ENCODE peak calls at places on chromosomes 13 and 19, in ten cellular contexts. T is colonic mucosa; U is fibroblast of gingiva; R is stimulated activated CD4-positive, alpha-beta T cell treated with anti-CD3 and anti-CD28 coated beads, Interleukin-2, amount 100 ng/mL, for 48 hours; D is iPS-NIHi11; Z is activated naive CD4-positive, alpha-beta T cell; L is stimulated activated CD8-positive, alpha-beta memory T cell treated with anti-CD3 and anti-CD28 coated beads, Interleukin-2, amount 100 ng/mL, for 1 hour; J is activated T-cell treated with anti-CD3 and anti-CD28 coated beads, Interleukin-2, amount 50 U/mL, for 1 hour; Y is heart right ventricle; W is brain microvascular endothelial cell. V is an unnamed sample.

GRCh38 chr19:17997969-17998826 is 9.8 kb upstream of the ARRDC2 start:
- DNase-seq in T (no peak), U (no peak), R (no peak), D (peak; percentile 66), Z (no peak), L (no peak), J (no peak), Y (no peak), W (no peak), V (no peak)

GRCh38 chr19:13024126-13024957 is 29.1 kb downstream of the NFIX start:
- DNase-seq in T (no peak), U (no peak), R (no peak), D (no peak), Z (no peak), L (no peak), J (no peak), Y (no peak), W (no peak), V (no peak)

GRCh38 chr19:19096641-19097627 is 33.1 kb downstream of the SLC25A42 start:
- DNase-seq in T (peak; percentile 50), U (no peak), R (no peak), D (no peak), Z (no peak), L (no peak), J (no peak), Y (no peak), W (no peak), V (no peak)

GRCh38 chr13:34076943-34077703 is 259.2 kb downstream of the RFC3 start:
- DNase-seq in T (no peak), U (peak; percentile 88), R (no peak), D (peak; percentile 30), Z (no peak), L (no peak), J (no peak), Y (no peak), W (peak; percentile 41), V (no peak)

GRCh38 chr19:50252111-50252886 is 48.9 kb downstream of the MYH14 start:
- DNase-seq in T (peak; percentile 35), U (no peak), R (peak; percentile 41), D (peak; percentile 52), Z (no peak), L (no peak), J (peak; percentile 36), Y (no peak), W (peak; percentile 16), V (no peak)

GRCh38 chr19:40612831-40613668 is 11.9 kb downstream of the LTBP4 start:
- DNase-seq in T (peak; percentile 81), U (no peak), R (peak; percentile 82), D (peak; percentile 82), Z (peak; percentile 68), L (peak; percentile 60), J (peak; percentile 77), Y (peak; percentile 74), W (peak; percentile 57), V (peak; percentile 74)

GRCh38 chr13:98267080-98267912 is 90.2 kb upstream of the RNF113B start:
- DNase-seq in T (peak; percentile 82), U (peak; percentile 8), R (no peak), D (no peak), Z (no peak), L (no peak), J (no peak), Y (no peak), W (peak; percentile 69), V (no peak)

GRCh38 chr13:21673592-21674270 is 2.9 kb downstream of the FGF9 start:
- DNase-seq in T (peak; percentile 56), U (no peak), R (no peak), D (peak; percentile 84), Z (peak; percentile 5), L (no peak), J (peak; percentile 62), Y (peak; percentile 40), W (no peak), V (no peak)

GRCh38 chr13:45779901-45780300 is 71.7 kb downstream of the SIAH3 start:
- DNase-seq in T (no peak), U (no peak), R (no peak), D (no peak), Z (no peak), L (no peak), J (no peak), Y (no peak), W (no peak), V (no peak)

GRCh38 chr13:99123101-99124045 is 77.3 kb upstream of the UBAC2 start:
- DNase-seq in T (no peak), U (no peak), R (no peak), D (no peak), Z (no peak), L (no peak), J (no peak), Y (no peak), W (peak; percentile 38), V (no peak)

GRCh38 chr19:1004803-1005664 is 4.8 kb downstream of the GRIN3B start:
- DNase-seq in T (no peak), U (no peak), R (no peak), D (peak; percentile 29), Z (no peak), L (no peak), J (no peak), Y (no peak), W (no peak), V (no peak)

GRCh38 chr19:51181913-51182419 is 39.9 kb downstream of the SIGLEC7 start:
- DNase-seq in T (no peak), U (no peak), R (no peak), D (peak; percentile 85), Z (no peak), L (no peak), J (no peak), Y (no peak), W (no peak), V (no peak)

GRCh38 chr13:44471686-44472085 is 98.1 kb downstream of the SERP2 start:
- DNase-seq in T (no peak), U (no peak), R (no peak), D (no peak), Z (no peak), L (no peak), J (no peak), Y (no peak), W (peak; percentile 52), V (no peak)

GRCh38 chr13:28540612-28541011 is 45.7 kb upstream of the FLT1 start:
- DNase-seq in T (no peak), U (no peak), R (no peak), D (no peak), Z (no peak), L (no peak), J (no peak), Y (no peak), W (peak; percentile 6), V (no peak)

GRCh38 chr19:50449236-50449899 is 16.7 kb downstream of the MYBPC2 start:
- DNase-seq in T (no peak), U (no peak), R (no peak), D (no peak), Z (no peak), L (no peak), J (no peak), Y (no peak), W (no peak), V (no peak)

GRCh38 chr13:30151398-30151797 is 156.0 kb downstream of the KATNAL1 start:
- DNase-seq in T (no peak), U (no peak), R (no peak), D (no peak), Z (no peak), L (no peak), J (no peak), Y (no peak), W (no peak), V (no peak)

GRCh38 chr13:108895220-108895704 is 265.9 kb downstream of the MYO16 start:
- DNase-seq in T (no peak), U (peak; percentile 17), R (no peak), D (no peak), Z (no peak), L (no peak), J (no peak), Y (no peak), W (peak; percentile 41), V (no peak)

GRCh38 chr19:1566392-1567115 is 1.6 kb downstream of the MEX3D start:
- DNase-seq in T (peak; percentile 62), U (peak; percentile 81), R (no peak), D (peak; percentile 96), Z (no peak), L (no peak), J (no peak), Y (peak; percentile 54), W (peak; percentile 76), V (peak; percentile 68)

GRCh38 chr19:33032218-33032781 is 32.4 kb downstream of the RHPN2 start:
- DNase-seq in T (peak; percentile 75), U (no peak), R (no peak), D (peak; percentile 43), Z (no peak), L (no peak), J (no peak), Y (no peak), W (no peak), V (no peak)

GRCh38 chr19:32336259-32337111 is 8.9 kb upstream of the ZNF507 start:
- DNase-seq in T (no peak), U (peak; percentile 40), R (no peak), D (no peak), Z (no peak), L (no peak), J (no peak), Y (no peak), W (peak; percentile 15), V (no peak)

V was measured in aorta.